ENCODE peak calls at places on chromosomes 7 and 10, in eight cellular contexts. One of them, this sample, is unnamed.

GRCh38 chr10:78964952-78965633 is 103.7 kb upstream of the ZMIZ1 start:
- DNase-seq in CD8-positive, alpha-beta T cell: no peak
- DNase-seq in AG04450: no peak
- DNase-seq in left cardiac atrium: no peak
- DNase-seq in nephron progenitor cell: peak; percentile 78
- DNase-seq in HuH-7: peak; percentile 86
- DNase-seq in stimulated activated CD8-positive, alpha-beta memory T cell treated with anti-CD3 and anti-CD28 coated beads, Interleukin-7, amount 100 ng/mL, for 24 hours: no peak
- DNase-seq in endothelial cell: peak; percentile 33
- DNase-seq in this sample: peak; percentile 80

GRCh38 chr10:89213191-89213808 is 6.2 kb upstream of the CH25H start:
- DNase-seq in stimulated activated CD8-positive, alpha-beta memory T cell treated with anti-CD3 and anti-CD28 coated beads, Interleukin-7, amount 100 ng/mL, for 24 hours: no peak
- DNase-seq in nephron progenitor cell: no peak
- DNase-seq in endothelial cell: no peak
- DNase-seq in AG04450: no peak
- DNase-seq in HuH-7: peak; percentile 28
- DNase-seq in CD8-positive, alpha-beta T cell: no peak
- DNase-seq in left cardiac atrium: no peak
- DNase-seq in this sample: no peak

GRCh38 chr10:22219308-22219707 is 1.5 kb upstream of the EBLN1 start:
- DNase-seq in HuH-7: no peak
- DNase-seq in endothelial cell: no peak
- DNase-seq in stimulated activated CD8-positive, alpha-beta memory T cell treated with anti-CD3 and anti-CD28 coated beads, Interleukin-7, amount 100 ng/mL, for 24 hours: no peak
- DNase-seq in AG04450: no peak
- DNase-seq in nephron progenitor cell: no peak
- DNase-seq in CD8-positive, alpha-beta T cell: no peak
- DNase-seq in left cardiac atrium: no peak
- DNase-seq in this sample: no peak

GRCh38 chr7:157444011-157444842 is 107.4 kb downstream of the DNAJB6 start:
- DNase-seq in HuH-7: no peak
- DNase-seq in endothelial cell: no peak
- DNase-seq in CD8-positive, alpha-beta T cell: no peak
- DNase-seq in nephron progenitor cell: no peak
- DNase-seq in AG04450: no peak
- DNase-seq in left cardiac atrium: no peak
- DNase-seq in stimulated activated CD8-positive, alpha-beta memory T cell treated with anti-CD3 and anti-CD28 coated beads, Interleukin-7, amount 100 ng/mL, for 24 hours: no peak
- DNase-seq in this sample: no peak

GRCh38 chr7:139543801-139544603 is 20.5 kb downstream of the CLEC2L start:
- DNase-seq in left cardiac atrium: no peak
- DNase-seq in HuH-7: no peak
- DNase-seq in nephron progenitor cell: peak; percentile 31
- DNase-seq in endothelial cell: no peak
- DNase-seq in CD8-positive, alpha-beta T cell: no peak
- DNase-seq in AG04450: no peak
- DNase-seq in stimulated activated CD8-positive, alpha-beta memory T cell treated with anti-CD3 and anti-CD28 coated beads, Interleukin-7, amount 100 ng/mL, for 24 hours: no peak
- DNase-seq in this sample: no peak

GRCh38 chr7:142832452-142832851 is 22.4 kb upstream of the EPHB6 start:
- DNase-seq in left cardiac atrium: no peak
- DNase-seq in CD8-positive, alpha-beta T cell: no peak
- DNase-seq in HuH-7: no peak
- DNase-seq in stimulated activated CD8-positive, alpha-beta memory T cell treated with anti-CD3 and anti-CD28 coated beads, Interleukin-7, amount 100 ng/mL, for 24 hours: no peak
- DNase-seq in nephron progenitor cell: no peak
- DNase-seq in AG04450: no peak
- DNase-seq in endothelial cell: no peak
- DNase-seq in this sample: no peak

GRCh38 chr10:46787321-46787615 is 124.0 kb upstream of the PTPN20 start:
- DNase-seq in AG04450: no peak
- DNase-seq in nephron progenitor cell: peak; percentile 3
- DNase-seq in endothelial cell: no peak
- DNase-seq in stimulated activated CD8-positive, alpha-beta memory T cell treated with anti-CD3 and anti-CD28 coated beads, Interleukin-7, amount 100 ng/mL, for 24 hours: no peak
- DNase-seq in CD8-positive, alpha-beta T cell: no peak
- DNase-seq in left cardiac atrium: no peak
- DNase-seq in HuH-7: no peak
- DNase-seq in this sample: no peak

GRCh38 chr7:52786174-52786573 is 249.3 kb upstream of the POM121L12 start:
- DNase-seq in AG04450: no peak
- DNase-seq in endothelial cell: no peak
- DNase-seq in nephron progenitor cell: no peak
- DNase-seq in CD8-positive, alpha-beta T cell: no peak
- DNase-seq in HuH-7: no peak
- DNase-seq in stimulated activated CD8-positive, alpha-beta memory T cell treated with anti-CD3 and anti-CD28 coated beads, Interleukin-7, amount 100 ng/mL, for 24 hours: no peak
- DNase-seq in left cardiac atrium: no peak
- DNase-seq in this sample: no peak

GRCh38 chr10:92845926-92846325 is 2.4 kb upstream of the EXOC6 start:
- DNase-seq in HuH-7: no peak
- DNase-seq in CD8-positive, alpha-beta T cell: no peak
- DNase-seq in stimulated activated CD8-positive, alpha-beta memory T cell treated with anti-CD3 and anti-CD28 coated beads, Interleukin-7, amount 100 ng/mL, for 24 hours: no peak
- DNase-seq in left cardiac atrium: no peak
- DNase-seq in AG04450: no peak
- DNase-seq in endothelial cell: no peak
- DNase-seq in nephron progenitor cell: no peak
- DNase-seq in this sample: no peak

GRCh38 chr7:30164567-30164966 is 29.8 kb downstream of the MTURN start:
- DNase-seq in CD8-positive, alpha-beta T cell: no peak
- DNase-seq in nephron progenitor cell: peak; percentile 16
- DNase-seq in stimulated activated CD8-positive, alpha-beta memory T cell treated with anti-CD3 and anti-CD28 coated beads, Interleukin-7, amount 100 ng/mL, for 24 hours: no peak
- DNase-seq in left cardiac atrium: no peak
- DNase-seq in AG04450: no peak
- DNase-seq in HuH-7: peak; percentile 52
- DNase-seq in endothelial cell: no peak
- DNase-seq in this sample: no peak

GRCh38 chr7:85488406-85488805 is 301.6 kb upstream of the SEMA3D start:
- DNase-seq in HuH-7: no peak
- DNase-seq in CD8-positive, alpha-beta T cell: no peak
- DNase-seq in nephron progenitor cell: no peak
- DNase-seq in endothelial cell: no peak
- DNase-seq in AG04450: no peak
- DNase-seq in stimulated activated CD8-positive, alpha-beta memory T cell treated with anti-CD3 and anti-CD28 coated beads, Interleukin-7, amount 100 ng/mL, for 24 hours: no peak
- DNase-seq in left cardiac atrium: no peak
- DNase-seq in this sample: no peak

GRCh38 chr10:43294241-43294658 is 27.4 kb upstream of the RASGEF1A start:
- DNase-seq in left cardiac atrium: no peak
- DNase-seq in HuH-7: no peak
- DNase-seq in stimulated activated CD8-positive, alpha-beta memory T cell treated with anti-CD3 and anti-CD28 coated beads, Interleukin-7, amount 100 ng/mL, for 24 hours: no peak
- DNase-seq in endothelial cell: no peak
- DNase-seq in nephron progenitor cell: no peak
- DNase-seq in AG04450: no peak
- DNase-seq in CD8-positive, alpha-beta T cell: peak; percentile 56
- DNase-seq in this sample: no peak

GRCh38 chr7:39633563-39634550 is 10.5 kb downstream of the RALA start:
- DNase-seq in stimulated activated CD8-positive, alpha-beta memory T cell treated with anti-CD3 and anti-CD28 coated beads, Interleukin-7, amount 100 ng/mL, for 24 hours: no peak
- DNase-seq in AG04450: no peak
- DNase-seq in HuH-7: no peak
- DNase-seq in CD8-positive, alpha-beta T cell: peak; percentile 47
- DNase-seq in endothelial cell: no peak
- DNase-seq in left cardiac atrium: no peak
- DNase-seq in nephron progenitor cell: no peak
- DNase-seq in this sample: no peak

GRCh38 chr7:91824201-91824600 is 56.3 kb downstream of the MTERF1 start:
- DNase-seq in stimulated activated CD8-positive, alpha-beta memory T cell treated with anti-CD3 and anti-CD28 coated beads, Interleukin-7, amount 100 ng/mL, for 24 hours: no peak
- DNase-seq in endothelial cell: no peak
- DNase-seq in AG04450: no peak
- DNase-seq in CD8-positive, alpha-beta T cell: no peak
- DNase-seq in HuH-7: no peak
- DNase-seq in left cardiac atrium: no peak
- DNase-seq in nephron progenitor cell: no peak
- DNase-seq in this sample: no peak

GRCh38 chr7:108181073-108181985 is 51.2 kb upstream of the LAMB4 start:
- DNase-seq in endothelial cell: no peak
- DNase-seq in left cardiac atrium: no peak
- DNase-seq in stimulated activated CD8-positive, alpha-beta memory T cell treated with anti-CD3 and anti-CD28 coated beads, Interleukin-7, amount 100 ng/mL, for 24 hours: no peak
- DNase-seq in HuH-7: peak; percentile 33
- DNase-seq in nephron progenitor cell: peak; percentile 11
- DNase-seq in AG04450: peak; percentile 30
- DNase-seq in CD8-positive, alpha-beta T cell: no peak
- DNase-seq in this sample: peak; percentile 64

GRCh38 chr7:22948770-22949169 is 65.2 kb downstream of the HYCC1 start:
- DNase-seq in left cardiac atrium: no peak
- DNase-seq in stimulated activated CD8-positive, alpha-beta memory T cell treated with anti-CD3 and anti-CD28 coated beads, Interleukin-7, amount 100 ng/mL, for 24 hours: no peak
- DNase-seq in AG04450: no peak
- DNase-seq in HuH-7: no peak
- DNase-seq in CD8-positive, alpha-beta T cell: no peak
- DNase-seq in nephron progenitor cell: no peak
- DNase-seq in endothelial cell: no peak
- DNase-seq in this sample: no peak

GRCh38 chr10:15813415-15813814 is 46.9 kb downstream of the MINDY3 start:
- DNase-seq in endothelial cell: no peak
- DNase-seq in CD8-positive, alpha-beta T cell: no peak
- DNase-seq in left cardiac atrium: no peak
- DNase-seq in stimulated activated CD8-positive, alpha-beta memory T cell treated with anti-CD3 and anti-CD28 coated beads, Interleukin-7, amount 100 ng/mL, for 24 hours: no peak
- DNase-seq in HuH-7: no peak
- DNase-seq in nephron progenitor cell: no peak
- DNase-seq in AG04450: no peak
- DNase-seq in this sample: no peak

GRCh38 chr7:41974835-41975234 is 262.2 kb downstream of the GLI3 start:
- DNase-seq in stimulated activated CD8-positive, alpha-beta memory T cell treated with anti-CD3 and anti-CD28 coated beads, Interleukin-7, amount 100 ng/mL, for 24 hours: no peak
- DNase-seq in HuH-7: no peak
- DNase-seq in left cardiac atrium: no peak
- DNase-seq in AG04450: no peak
- DNase-seq in endothelial cell: no peak
- DNase-seq in nephron progenitor cell: no peak
- DNase-seq in CD8-positive, alpha-beta T cell: no peak
- DNase-seq in this sample: no peak

GRCh38 chr7:149720372-149721083 is 52.9 kb downstream of the ZNF467 start:
- DNase-seq in AG04450: no peak
- DNase-seq in left cardiac atrium: peak; percentile 87
- DNase-seq in nephron progenitor cell: peak; percentile 53
- DNase-seq in stimulated activated CD8-positive, alpha-beta memory T cell treated with anti-CD3 and anti-CD28 coated beads, Interleukin-7, amount 100 ng/mL, for 24 hours: no peak
- DNase-seq in CD8-positive, alpha-beta T cell: no peak
- DNase-seq in endothelial cell: no peak
- DNase-seq in HuH-7: peak; percentile 93
- DNase-seq in this sample: no peak

GRCh38 chr7:21939136-21939857 is 6.4 kb downstream of the CDCA7L start:
- DNase-seq in stimulated activated CD8-positive, alpha-beta memory T cell treated with anti-CD3 and anti-CD28 coated beads, Interleukin-7, amount 100 ng/mL, for 24 hours: peak; percentile 24
- DNase-seq in nephron progenitor cell: no peak
- DNase-seq in AG04450: no peak
- DNase-seq in CD8-positive, alpha-beta T cell: no peak
- DNase-seq in HuH-7: no peak
- DNase-seq in left cardiac atrium: no peak
- DNase-seq in endothelial cell: no peak
- DNase-seq in this sample: no peak

GRCh38 chr10:6133331-6134098 is 44.7 kb downstream of the RBM17 start:
- DNase-seq in endothelial cell: no peak
- DNase-seq in stimulated activated CD8-positive, alpha-beta memory T cell treated with anti-CD3 and anti-CD28 coated beads, Interleukin-7, amount 100 ng/mL, for 24 hours: no peak
- DNase-seq in nephron progenitor cell: no peak
- DNase-seq in HuH-7: no peak
- DNase-seq in left cardiac atrium: no peak
- DNase-seq in CD8-positive, alpha-beta T cell: no peak
- DNase-seq in AG04450: no peak
- DNase-seq in this sample: no peak

GRCh38 chr10:6091630-6092029 is 2.8 kb downstream of the RBM17 start:
- DNase-seq in endothelial cell: no peak
- DNase-seq in left cardiac atrium: no peak
- DNase-seq in nephron progenitor cell: no peak
- DNase-seq in stimulated activated CD8-positive, alpha-beta memory T cell treated with anti-CD3 and anti-CD28 coated beads, Interleukin-7, amount 100 ng/mL, for 24 hours: no peak
- DNase-seq in CD8-positive, alpha-beta T cell: no peak
- DNase-seq in AG04450: no peak
- DNase-seq in HuH-7: no peak
- DNase-seq in this sample: no peak

GRCh38 chr10:115018185-115018931 is 74.8 kb upstream of the ATRNL1 start:
- DNase-seq in HuH-7: no peak
- DNase-seq in CD8-positive, alpha-beta T cell: no peak
- DNase-seq in left cardiac atrium: no peak
- DNase-seq in nephron progenitor cell: no peak
- DNase-seq in stimulated activated CD8-positive, alpha-beta memory T cell treated with anti-CD3 and anti-CD28 coated beads, Interleukin-7, amount 100 ng/mL, for 24 hours: no peak
- DNase-seq in endothelial cell: no peak
- DNase-seq in AG04450: no peak
- DNase-seq in this sample: peak; percentile 27

This sample was measured in H1.